ENCODE peak calls at places on chromosomes 4 and X, in six cellular contexts. One of them, this sample, is unnamed.

GRCh38 chrX:150365953-150366911 is 3.1 kb downstream of the MAMLD1 start:
- DNase-seq in stimulated activated CD4-positive, alpha-beta T cell treated with anti-CD3 and anti-CD28 coated beads, Interleukin-12 subunit alpha, Interleukin-12 subunit beta, amount 100 ng/mL, for 24 hours: no peak
- DNase-seq in renal cortical epithelial cell: no peak
- DNase-seq in NCI-H2171 treated with DMSO at 0.1 percent for 48 hours: peak; percentile 17
- DNase-seq in choroid plexus epithelial cell: peak; percentile 48
- DNase-seq in CD4-positive, CD25-positive, alpha-beta regulatory T cell: no peak
- DNase-seq in this sample: no peak

GRCh38 chrX:117689956-117690355 is 426.7 kb downstream of the KLHL13 start:
- DNase-seq in stimulated activated CD4-positive, alpha-beta T cell treated with anti-CD3 and anti-CD28 coated beads, Interleukin-12 subunit alpha, Interleukin-12 subunit beta, amount 100 ng/mL, for 24 hours: no peak
- DNase-seq in renal cortical epithelial cell: no peak
- DNase-seq in NCI-H2171 treated with DMSO at 0.1 percent for 48 hours: no peak
- DNase-seq in choroid plexus epithelial cell: no peak
- DNase-seq in CD4-positive, CD25-positive, alpha-beta regulatory T cell: no peak
- DNase-seq in this sample: no peak

GRCh38 chr4:94649381-94650128 is 108.2 kb upstream of the BMPR1B start:
- DNase-seq in stimulated activated CD4-positive, alpha-beta T cell treated with anti-CD3 and anti-CD28 coated beads, Interleukin-12 subunit alpha, Interleukin-12 subunit beta, amount 100 ng/mL, for 24 hours: no peak
- DNase-seq in renal cortical epithelial cell: no peak
- DNase-seq in NCI-H2171 treated with DMSO at 0.1 percent for 48 hours: no peak
- DNase-seq in choroid plexus epithelial cell: peak; percentile 78
- DNase-seq in CD4-positive, CD25-positive, alpha-beta regulatory T cell: no peak
- DNase-seq in this sample: no peak

GRCh38 chrX:64377753-64378152 is 17.5 kb downstream of the MTMR8 start:
- DNase-seq in stimulated activated CD4-positive, alpha-beta T cell treated with anti-CD3 and anti-CD28 coated beads, Interleukin-12 subunit alpha, Interleukin-12 subunit beta, amount 100 ng/mL, for 24 hours: no peak
- DNase-seq in renal cortical epithelial cell: no peak
- DNase-seq in NCI-H2171 treated with DMSO at 0.1 percent for 48 hours: no peak
- DNase-seq in choroid plexus epithelial cell: no peak
- DNase-seq in CD4-positive, CD25-positive, alpha-beta regulatory T cell: no peak
- DNase-seq in this sample: no peak

GRCh38 chr4:128285085-128286023 is 2.3 kb downstream of the PGRMC2 start:
- DNase-seq in stimulated activated CD4-positive, alpha-beta T cell treated with anti-CD3 and anti-CD28 coated beads, Interleukin-12 subunit alpha, Interleukin-12 subunit beta, amount 100 ng/mL, for 24 hours: no peak
- DNase-seq in renal cortical epithelial cell: peak; percentile 30
- DNase-seq in NCI-H2171 treated with DMSO at 0.1 percent for 48 hours: peak; percentile 9
- DNase-seq in choroid plexus epithelial cell: no peak
- DNase-seq in CD4-positive, CD25-positive, alpha-beta regulatory T cell: no peak
- DNase-seq in this sample: no peak

GRCh38 chr4:123777297-123777859 is 380.8 kb downstream of the SPRY1 start:
- DNase-seq in stimulated activated CD4-positive, alpha-beta T cell treated with anti-CD3 and anti-CD28 coated beads, Interleukin-12 subunit alpha, Interleukin-12 subunit beta, amount 100 ng/mL, for 24 hours: no peak
- DNase-seq in renal cortical epithelial cell: no peak
- DNase-seq in NCI-H2171 treated with DMSO at 0.1 percent for 48 hours: no peak
- DNase-seq in choroid plexus epithelial cell: no peak
- DNase-seq in CD4-positive, CD25-positive, alpha-beta regulatory T cell: no peak
- DNase-seq in this sample: no peak

GRCh38 chr4:54539500-54540029 is 118.2 kb upstream of the KIT start:
- DNase-seq in stimulated activated CD4-positive, alpha-beta T cell treated with anti-CD3 and anti-CD28 coated beads, Interleukin-12 subunit alpha, Interleukin-12 subunit beta, amount 100 ng/mL, for 24 hours: no peak
- DNase-seq in renal cortical epithelial cell: peak; percentile 13
- DNase-seq in NCI-H2171 treated with DMSO at 0.1 percent for 48 hours: peak; percentile 72
- DNase-seq in choroid plexus epithelial cell: peak; percentile 26
- DNase-seq in CD4-positive, CD25-positive, alpha-beta regulatory T cell: no peak
- DNase-seq in this sample: no peak

GRCh38 chr4:139889194-139889762 is 223.7 kb downstream of the MGST2 start:
- DNase-seq in stimulated activated CD4-positive, alpha-beta T cell treated with anti-CD3 and anti-CD28 coated beads, Interleukin-12 subunit alpha, Interleukin-12 subunit beta, amount 100 ng/mL, for 24 hours: no peak
- DNase-seq in renal cortical epithelial cell: peak; percentile 73
- DNase-seq in NCI-H2171 treated with DMSO at 0.1 percent for 48 hours: no peak
- DNase-seq in choroid plexus epithelial cell: no peak
- DNase-seq in CD4-positive, CD25-positive, alpha-beta regulatory T cell: no peak
- DNase-seq in this sample: peak; percentile 84

This sample was measured in epithelial cell of prostate.